ENCODE peak calls at places on chromosomes 6 and 20, in nine cellular contexts. One of them, this sample, is unnamed.

GRCh38 chr6:105835373-105835772 is 250.8 kb upstream of the PRDM1 start:
- DNase-seq in CD8-positive, alpha-beta T cell: no peak
- DNase-seq in AG10803: peak
- DNase-seq in sigmoid colon: no peak
- DNase-seq in breast epithelium: no peak
- DNase-seq in right cardiac atrium: no peak
- DNase-seq in CD4-positive, alpha-beta memory T cell: no peak
- DNase-seq in cardiac muscle cell: peak
- DNase-seq in OCI-LY7: peak
- DNase-seq in this sample: no peak

GRCh38 chr6:296151-297122 is 4.2 kb downstream of the DUSP22 start:
- DNase-seq in right cardiac atrium: peak
- DNase-seq in CD8-positive, alpha-beta T cell: peak
- DNase-seq in OCI-LY7: peak
- DNase-seq in sigmoid colon: peak
- DNase-seq in AG10803: no peak
- DNase-seq in cardiac muscle cell: no peak
- DNase-seq in breast epithelium: no peak
- DNase-seq in CD4-positive, alpha-beta memory T cell: no peak
- DNase-seq in this sample: no peak

GRCh38 chr20:34070079-34070439 is 42.0 kb downstream of the EIF2S2 start:
- DNase-seq in AG10803: no peak
- DNase-seq in breast epithelium: no peak
- DNase-seq in OCI-LY7: no peak
- DNase-seq in cardiac muscle cell: no peak
- DNase-seq in CD4-positive, alpha-beta memory T cell: no peak
- DNase-seq in right cardiac atrium: no peak
- DNase-seq in CD8-positive, alpha-beta T cell: no peak
- DNase-seq in sigmoid colon: no peak
- DNase-seq in this sample: no peak

GRCh38 chr6:166386111-166386510 is 3.4 kb upstream of the MPC1 start:
- DNase-seq in breast epithelium: no peak
- DNase-seq in AG10803: no peak
- DNase-seq in cardiac muscle cell: no peak
- DNase-seq in CD4-positive, alpha-beta memory T cell: no peak
- DNase-seq in right cardiac atrium: no peak
- DNase-seq in OCI-LY7: no peak
- DNase-seq in CD8-positive, alpha-beta T cell: no peak
- DNase-seq in sigmoid colon: no peak
- DNase-seq in this sample: no peak

GRCh38 chr6:43097098-43097489 is 21.0 kb downstream of the PTK7 start:
- DNase-seq in CD4-positive, alpha-beta memory T cell: no peak
- DNase-seq in breast epithelium: no peak
- DNase-seq in OCI-LY7: peak
- DNase-seq in AG10803: no peak
- DNase-seq in right cardiac atrium: no peak
- DNase-seq in sigmoid colon: no peak
- DNase-seq in cardiac muscle cell: no peak
- DNase-seq in CD8-positive, alpha-beta T cell: no peak
- DNase-seq in this sample: no peak

GRCh38 chr20:59525500-59526241 is 78.7 kb upstream of the PHACTR3 start:
- DNase-seq in cardiac muscle cell: peak
- DNase-seq in CD4-positive, alpha-beta memory T cell: peak
- DNase-seq in breast epithelium: no peak
- DNase-seq in right cardiac atrium: peak
- DNase-seq in sigmoid colon: no peak
- DNase-seq in AG10803: peak
- DNase-seq in OCI-LY7: peak
- DNase-seq in CD8-positive, alpha-beta T cell: no peak
- DNase-seq in this sample: no peak

GRCh38 chr6:145547596-145548325 is 187.6 kb downstream of the EPM2A start:
- DNase-seq in breast epithelium: no peak
- DNase-seq in OCI-LY7: no peak
- DNase-seq in AG10803: peak
- DNase-seq in CD4-positive, alpha-beta memory T cell: no peak
- DNase-seq in CD8-positive, alpha-beta T cell: no peak
- DNase-seq in right cardiac atrium: no peak
- DNase-seq in sigmoid colon: no peak
- DNase-seq in cardiac muscle cell: no peak
- DNase-seq in this sample: no peak

GRCh38 chr6:5219292-5219691 is 41.5 kb downstream of the LYRM4 start:
- DNase-seq in sigmoid colon: no peak
- DNase-seq in breast epithelium: no peak
- DNase-seq in CD8-positive, alpha-beta T cell: no peak
- DNase-seq in cardiac muscle cell: no peak
- DNase-seq in right cardiac atrium: no peak
- DNase-seq in OCI-LY7: no peak
- DNase-seq in CD4-positive, alpha-beta memory T cell: no peak
- DNase-seq in AG10803: no peak
- DNase-seq in this sample: no peak

GRCh38 chr6:4856779-4857178 is 80.6 kb downstream of the CDYL start:
- DNase-seq in breast epithelium: no peak
- DNase-seq in cardiac muscle cell: no peak
- DNase-seq in OCI-LY7: no peak
- DNase-seq in sigmoid colon: no peak
- DNase-seq in CD8-positive, alpha-beta T cell: no peak
- DNase-seq in CD4-positive, alpha-beta memory T cell: no peak
- DNase-seq in AG10803: no peak
- DNase-seq in right cardiac atrium: no peak
- DNase-seq in this sample: no peak

GRCh38 chr6:36492621-36493020 is 49.8 kb downstream of the KCTD20 start:
- DNase-seq in OCI-LY7: no peak
- DNase-seq in sigmoid colon: no peak
- DNase-seq in AG10803: no peak
- DNase-seq in CD8-positive, alpha-beta T cell: no peak
- DNase-seq in right cardiac atrium: no peak
- DNase-seq in breast epithelium: no peak
- DNase-seq in cardiac muscle cell: no peak
- DNase-seq in CD4-positive, alpha-beta memory T cell: no peak
- DNase-seq in this sample: no peak

GRCh38 chr6:39056191-39056590 is 7.6 kb downstream of the GLP1R start:
- DNase-seq in OCI-LY7: no peak
- DNase-seq in CD8-positive, alpha-beta T cell: no peak
- DNase-seq in breast epithelium: no peak
- DNase-seq in cardiac muscle cell: no peak
- DNase-seq in sigmoid colon: no peak
- DNase-seq in AG10803: no peak
- DNase-seq in CD4-positive, alpha-beta memory T cell: no peak
- DNase-seq in right cardiac atrium: no peak
- DNase-seq in this sample: no peak

GRCh38 chr6:111894951-111895350 is 21.7 kb upstream of the FYN start:
- DNase-seq in right cardiac atrium: no peak
- DNase-seq in CD8-positive, alpha-beta T cell: no peak
- DNase-seq in AG10803: peak
- DNase-seq in cardiac muscle cell: no peak
- DNase-seq in OCI-LY7: no peak
- DNase-seq in CD4-positive, alpha-beta memory T cell: no peak
- DNase-seq in breast epithelium: no peak
- DNase-seq in sigmoid colon: no peak
- DNase-seq in this sample: no peak

GRCh38 chr6:149913085-149913484 is 9.8 kb downstream of the RAET1G start:
- DNase-seq in cardiac muscle cell: no peak
- DNase-seq in CD4-positive, alpha-beta memory T cell: no peak
- DNase-seq in breast epithelium: no peak
- DNase-seq in right cardiac atrium: no peak
- DNase-seq in OCI-LY7: no peak
- DNase-seq in CD8-positive, alpha-beta T cell: no peak
- DNase-seq in AG10803: no peak
- DNase-seq in sigmoid colon: no peak
- DNase-seq in this sample: no peak

DNA sequence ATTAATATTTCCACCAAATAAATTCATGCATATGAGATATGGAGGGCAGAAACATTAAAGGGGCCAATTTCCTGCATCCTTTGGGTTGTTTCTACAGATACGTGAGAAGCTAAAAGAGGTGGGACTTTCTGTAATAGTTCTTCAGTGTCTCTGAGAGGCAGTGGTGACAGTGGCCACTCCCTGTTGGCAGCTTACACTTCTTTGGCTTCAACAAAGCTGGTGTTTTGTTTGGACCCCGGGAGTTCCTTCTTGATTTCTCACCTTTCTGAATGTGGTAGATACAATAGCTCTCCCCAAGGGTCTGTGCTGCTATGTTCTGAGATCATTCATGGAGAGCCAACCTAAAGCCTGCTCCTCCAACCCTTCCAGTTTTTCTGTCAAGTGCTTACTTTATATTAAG is 7.8 kb downstream of the PLCB1 start:
- DNase-seq in sigmoid colon: no peak
- DNase-seq in CD4-positive, alpha-beta memory T cell: no peak
- DNase-seq in CD8-positive, alpha-beta T cell: no peak
- DNase-seq in cardiac muscle cell: no peak
- DNase-seq in breast epithelium: no peak
- DNase-seq in OCI-LY7: no peak
- DNase-seq in right cardiac atrium: no peak
- DNase-seq in AG10803: no peak
- DNase-seq in this sample: no peak
- H3K4me3 ChIP-seq in sigmoid colon: no peak
- H3K4me3 ChIP-seq in CD4-positive, alpha-beta memory T cell: no peak
- H3K4me3 ChIP-seq in CD8-positive, alpha-beta T cell: no peak
- H3K4me3 ChIP-seq in cardiac muscle cell: no peak
- H3K4me3 ChIP-seq in breast epithelium: no peak
- H3K4me3 ChIP-seq in OCI-LY7: no peak
- H3K4me3 ChIP-seq in right cardiac atrium: no peak
- H3K4me3 ChIP-seq in AG10803: no peak
- H3K4me3 ChIP-seq in this sample: no peak

DNA sequence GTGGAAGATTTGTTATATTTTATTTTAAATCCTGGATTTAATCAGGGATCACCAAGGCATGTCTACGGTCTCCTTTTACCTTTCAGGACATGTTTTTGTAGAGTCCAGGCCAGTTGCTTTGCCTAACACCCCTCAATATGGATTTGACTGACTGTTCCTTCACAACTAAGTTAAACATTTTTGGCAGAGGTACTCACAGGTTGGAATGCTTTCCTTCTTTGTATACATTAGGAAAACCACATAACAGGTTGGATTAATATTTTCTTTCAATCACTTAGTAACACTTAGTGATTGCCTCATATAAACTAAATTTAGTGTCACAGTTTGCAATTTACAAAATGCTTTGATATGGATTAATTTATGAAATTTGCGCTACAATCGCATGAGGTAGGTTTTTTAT is 64.5 kb downstream of the IPCEF1 start:
- DNase-seq in OCI-LY7: no peak
- DNase-seq in AG10803: no peak
- DNase-seq in breast epithelium: no peak
- DNase-seq in CD4-positive, alpha-beta memory T cell: no peak
- DNase-seq in cardiac muscle cell: no peak
- DNase-seq in sigmoid colon: no peak
- DNase-seq in CD8-positive, alpha-beta T cell: no peak
- DNase-seq in right cardiac atrium: no peak
- DNase-seq in this sample: no peak
- H3K4me3 ChIP-seq in OCI-LY7: no peak
- H3K4me3 ChIP-seq in AG10803: no peak
- H3K4me3 ChIP-seq in breast epithelium: no peak
- H3K4me3 ChIP-seq in CD4-positive, alpha-beta memory T cell: no peak
- H3K4me3 ChIP-seq in cardiac muscle cell: no peak
- H3K4me3 ChIP-seq in sigmoid colon: no peak
- H3K4me3 ChIP-seq in CD8-positive, alpha-beta T cell: no peak
- H3K4me3 ChIP-seq in right cardiac atrium: no peak
- H3K4me3 ChIP-seq in this sample: no peak

DNA sequence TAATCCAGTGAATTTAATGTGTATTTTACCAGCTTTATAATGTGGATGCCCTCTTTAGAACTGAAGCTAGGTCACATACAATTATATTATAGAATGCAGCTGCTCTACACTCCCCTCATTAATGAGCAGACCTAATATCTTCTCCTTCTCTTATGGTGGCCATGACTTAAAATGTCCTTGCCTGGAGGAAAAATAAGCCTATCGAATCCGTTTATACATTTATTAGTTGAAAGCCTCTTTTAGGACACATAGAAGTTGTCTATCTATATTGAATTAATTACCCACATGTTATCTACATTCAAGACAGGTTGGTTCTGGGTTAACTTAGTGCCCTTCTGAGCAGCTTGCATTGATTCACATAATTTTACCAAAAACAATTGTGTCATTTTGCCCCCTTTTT is 1716.8 kb downstream of the HACE1 start:
- DNase-seq in cardiac muscle cell: no peak
- DNase-seq in right cardiac atrium: no peak
- DNase-seq in CD4-positive, alpha-beta memory T cell: no peak
- DNase-seq in sigmoid colon: no peak
- DNase-seq in OCI-LY7: no peak
- DNase-seq in AG10803: no peak
- DNase-seq in CD8-positive, alpha-beta T cell: no peak
- DNase-seq in breast epithelium: no peak
- DNase-seq in this sample: no peak
- H3K4me3 ChIP-seq in cardiac muscle cell: no peak
- H3K4me3 ChIP-seq in right cardiac atrium: no peak
- H3K4me3 ChIP-seq in CD4-positive, alpha-beta memory T cell: no peak
- H3K4me3 ChIP-seq in sigmoid colon: no peak
- H3K4me3 ChIP-seq in OCI-LY7: no peak
- H3K4me3 ChIP-seq in AG10803: no peak
- H3K4me3 ChIP-seq in CD8-positive, alpha-beta T cell: no peak
- H3K4me3 ChIP-seq in breast epithelium: no peak
- H3K4me3 ChIP-seq in this sample: no peak

GRCh38 chr6:21744321-21744720 is 150.8 kb downstream of the SOX4 start:
- DNase-seq in cardiac muscle cell: no peak
- DNase-seq in sigmoid colon: no peak
- DNase-seq in CD8-positive, alpha-beta T cell: no peak
- DNase-seq in OCI-LY7: no peak
- DNase-seq in breast epithelium: no peak
- DNase-seq in AG10803: no peak
- DNase-seq in right cardiac atrium: no peak
- DNase-seq in CD4-positive, alpha-beta memory T cell: no peak
- DNase-seq in this sample: no peak

GRCh38 chr6:21741221-21742109 is 147.9 kb downstream of the SOX4 start:
- DNase-seq in AG10803: no peak
- DNase-seq in sigmoid colon: no peak
- DNase-seq in CD8-positive, alpha-beta T cell: no peak
- DNase-seq in breast epithelium: no peak
- DNase-seq in CD4-positive, alpha-beta memory T cell: no peak
- DNase-seq in cardiac muscle cell: no peak
- DNase-seq in OCI-LY7: no peak
- DNase-seq in right cardiac atrium: no peak
- DNase-seq in this sample: no peak

GRCh38 chr6:21739838-21740237 is 146.3 kb downstream of the SOX4 start:
- DNase-seq in right cardiac atrium: no peak
- DNase-seq in cardiac muscle cell: no peak
- DNase-seq in sigmoid colon: no peak
- DNase-seq in AG10803: no peak
- DNase-seq in CD8-positive, alpha-beta T cell: no peak
- DNase-seq in OCI-LY7: no peak
- DNase-seq in breast epithelium: no peak
- DNase-seq in CD4-positive, alpha-beta memory T cell: no peak
- DNase-seq in this sample: no peak

GRCh38 chr6:21740719-21741118 is 147.2 kb downstream of the SOX4 start:
- DNase-seq in cardiac muscle cell: no peak
- DNase-seq in sigmoid colon: no peak
- DNase-seq in breast epithelium: no peak
- DNase-seq in right cardiac atrium: no peak
- DNase-seq in CD8-positive, alpha-beta T cell: no peak
- DNase-seq in OCI-LY7: no peak
- DNase-seq in CD4-positive, alpha-beta memory T cell: no peak
- DNase-seq in AG10803: peak
- DNase-seq in this sample: no peak

DNA sequence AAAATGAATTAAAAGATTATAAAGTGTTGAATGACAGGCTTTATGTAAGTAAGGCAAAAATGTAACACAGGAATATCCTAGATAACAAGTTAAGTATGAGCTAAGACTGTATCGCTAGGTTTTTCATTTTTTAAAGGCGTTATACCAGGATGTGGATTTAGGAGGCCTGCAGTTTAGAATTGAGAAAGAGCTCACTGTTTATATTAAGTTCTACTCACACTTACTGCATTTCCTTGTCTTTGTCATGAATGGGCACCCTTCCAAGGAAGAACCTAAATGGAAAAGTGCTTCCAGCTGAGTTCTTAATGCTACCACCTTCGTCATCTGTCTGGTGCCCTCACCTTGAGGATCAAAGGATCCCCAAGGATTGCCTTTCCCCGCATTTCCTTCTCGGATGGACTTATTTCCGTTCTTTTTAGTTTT is 148.7 kb downstream of the SOX4 start:
- DNase-seq in cardiac muscle cell: no peak
- DNase-seq in OCI-LY7: no peak
- DNase-seq in CD4-positive, alpha-beta memory T cell: no peak
- DNase-seq in AG10803: peak
- DNase-seq in sigmoid colon: no peak
- DNase-seq in CD8-positive, alpha-beta T cell: no peak
- DNase-seq in right cardiac atrium: no peak
- DNase-seq in breast epithelium: no peak
- DNase-seq in this sample: no peak
- H3K4me3 ChIP-seq in cardiac muscle cell: no peak
- H3K4me3 ChIP-seq in OCI-LY7: no peak
- H3K4me3 ChIP-seq in CD4-positive, alpha-beta memory T cell: no peak
- H3K4me3 ChIP-seq in AG10803: no peak
- H3K4me3 ChIP-seq in sigmoid colon: no peak
- H3K4me3 ChIP-seq in CD8-positive, alpha-beta T cell: no peak
- H3K4me3 ChIP-seq in right cardiac atrium: no peak
- H3K4me3 ChIP-seq in breast epithelium: no peak
- H3K4me3 ChIP-seq in this sample: no peak

This sample was measured in esophagus squamous epithelium.